ENCODE peak calls at places on chromosomes 7 and 10, in ten cellular contexts. One of them, this sample, is unnamed. For H3K4me1, the result is how much of the 10 kb centered on the place peaks cover.

GRCh38 chr7:20153999-20154398 is 63.2 kb downstream of the MACC1 start:
- DNase-seq in colonic mucosa: no peak
- DNase-seq in astrocyte: no peak
- DNase-seq in IMR-90: peak
- DNase-seq in heart left ventricle: no peak
- DNase-seq in GM23248: peak
- DNase-seq in HCT116: no peak
- DNase-seq in PC-3: peak
- DNase-seq in right lobe of liver: no peak
- DNase-seq in mammary epithelial cell: no peak
- DNase-seq in this sample: no peak

GRCh38 chr10:25061711-25062455 is 45.5 kb downstream of the THNSL1 start:
- DNase-seq in colonic mucosa: no peak
- DNase-seq in astrocyte: peak
- DNase-seq in IMR-90: peak
- DNase-seq in heart left ventricle: no peak
- DNase-seq in GM23248: peak
- DNase-seq in HCT116: no peak
- DNase-seq in PC-3: peak
- DNase-seq in right lobe of liver: no peak
- DNase-seq in mammary epithelial cell: peak
- DNase-seq in this sample: no peak

GRCh38 chr10:34109952-34110702 is 705.0 kb downstream of the PARD3 start:
- DNase-seq in colonic mucosa: no peak
- DNase-seq in astrocyte: peak
- DNase-seq in IMR-90: peak
- DNase-seq in heart left ventricle: no peak
- DNase-seq in GM23248: peak
- DNase-seq in HCT116: peak
- DNase-seq in PC-3: peak
- DNase-seq in right lobe of liver: no peak
- DNase-seq in mammary epithelial cell: peak
- DNase-seq in this sample: no peak

GRCh38 chr7:32178731-32179366 is 108.6 kb upstream of the PDE1C start:
- DNase-seq in colonic mucosa: no peak
- DNase-seq in astrocyte: no peak
- DNase-seq in IMR-90: no peak
- DNase-seq in heart left ventricle: no peak
- DNase-seq in GM23248: no peak
- DNase-seq in HCT116: no peak
- DNase-seq in PC-3: no peak
- DNase-seq in right lobe of liver: no peak
- DNase-seq in mammary epithelial cell: no peak
- DNase-seq in this sample: no peak

GRCh38 chr10:32379314-32379949 is 32.5 kb upstream of the EPC1 start:
- DNase-seq in colonic mucosa: no peak
- DNase-seq in astrocyte: peak
- DNase-seq in IMR-90: peak
- DNase-seq in heart left ventricle: no peak
- DNase-seq in GM23248: peak
- DNase-seq in HCT116: peak
- DNase-seq in PC-3: peak
- DNase-seq in right lobe of liver: no peak
- DNase-seq in mammary epithelial cell: peak
- DNase-seq in this sample: no peak

GRCh38 chr7:55109384-55110167 is 90.8 kb downstream of the EGFR start:
- DNase-seq in colonic mucosa: no peak
- DNase-seq in astrocyte: peak
- DNase-seq in IMR-90: peak
- DNase-seq in heart left ventricle: no peak
- DNase-seq in GM23248: peak
- DNase-seq in HCT116: peak
- DNase-seq in PC-3: peak
- DNase-seq in right lobe of liver: no peak
- DNase-seq in mammary epithelial cell: peak
- DNase-seq in this sample: no peak

GRCh38 chr7:24052572-24053223 is 231.3 kb upstream of the NPY start:
- DNase-seq in colonic mucosa: no peak
- DNase-seq in astrocyte: peak
- DNase-seq in IMR-90: peak
- DNase-seq in heart left ventricle: no peak
- DNase-seq in GM23248: peak
- DNase-seq in HCT116: peak
- DNase-seq in PC-3: peak
- DNase-seq in right lobe of liver: no peak
- DNase-seq in mammary epithelial cell: peak
- DNase-seq in this sample: no peak

GRCh38 chr10:114635101-114635500 is 23.0 kb downstream of the ABLIM1 start:
- DNase-seq in colonic mucosa: no peak
- DNase-seq in astrocyte: peak
- DNase-seq in IMR-90: no peak
- DNase-seq in heart left ventricle: no peak
- DNase-seq in GM23248: no peak
- DNase-seq in HCT116: no peak
- DNase-seq in PC-3: peak
- DNase-seq in right lobe of liver: no peak
- DNase-seq in mammary epithelial cell: no peak
- DNase-seq in this sample: no peak

DNA sequence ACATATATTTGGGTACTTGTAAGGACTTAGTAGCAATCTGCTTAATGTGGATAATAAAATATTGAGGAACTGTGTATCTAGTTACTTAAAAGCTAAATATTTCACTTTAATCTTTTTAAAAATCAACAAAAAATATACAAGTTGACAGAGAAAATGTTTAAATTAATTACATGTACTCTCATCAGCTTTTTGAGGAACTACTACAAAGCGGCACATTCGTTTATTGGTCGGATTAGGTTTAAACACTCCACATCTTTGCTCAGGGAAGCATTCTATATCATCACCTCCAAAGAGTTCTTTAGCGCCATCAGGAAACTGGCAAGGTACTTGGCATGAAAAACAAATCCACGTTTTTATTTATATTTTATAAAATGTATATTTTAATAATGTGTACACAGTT is 1.6 kb downstream of the ATOH7 start:
- DNase-seq in colonic mucosa: no peak
- DNase-seq in astrocyte: no peak
- DNase-seq in IMR-90: no peak
- DNase-seq in heart left ventricle: no peak
- DNase-seq in GM23248: no peak
- DNase-seq in HCT116: no peak
- DNase-seq in PC-3: no peak
- DNase-seq in right lobe of liver: no peak
- DNase-seq in mammary epithelial cell: no peak
- DNase-seq in this sample: no peak
- H3K4me1 ChIP-seq in colonic mucosa: under half
- H3K4me1 ChIP-seq in astrocyte: under half
- H3K4me1 ChIP-seq in IMR-90: under half
- H3K4me1 ChIP-seq in heart left ventricle: under half
- H3K4me1 ChIP-seq in GM23248: under half
- H3K4me1 ChIP-seq in HCT116: under half
- H3K4me1 ChIP-seq in PC-3: under half
- H3K4me1 ChIP-seq in right lobe of liver: under half
- H3K4me1 ChIP-seq in mammary epithelial cell: under half
- H3K4me1 ChIP-seq in this sample: under half

DNA sequence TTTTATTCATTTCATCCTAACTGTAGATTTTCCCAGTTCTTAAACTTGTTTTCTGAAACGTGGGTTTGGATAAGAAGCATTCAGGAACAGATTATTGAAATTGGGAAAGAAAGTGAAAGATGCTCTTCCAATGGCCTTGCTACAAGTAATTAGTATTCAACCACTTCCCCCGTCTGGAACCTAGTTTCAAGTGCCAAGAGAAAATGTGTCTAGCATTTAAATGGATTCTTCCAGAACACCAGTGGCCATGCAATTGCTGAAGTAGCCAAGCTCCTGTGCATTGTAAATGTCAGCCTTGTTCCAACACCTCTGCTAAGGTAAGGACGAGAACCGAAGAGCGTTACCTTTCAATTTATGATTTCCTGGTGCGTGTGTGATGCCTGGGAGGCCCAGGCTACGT is 68.2 kb downstream of the PFKFB3 start:
- DNase-seq in colonic mucosa: no peak
- DNase-seq in astrocyte: no peak
- DNase-seq in IMR-90: no peak
- DNase-seq in heart left ventricle: no peak
- DNase-seq in GM23248: no peak
- DNase-seq in HCT116: no peak
- DNase-seq in PC-3: no peak
- DNase-seq in right lobe of liver: no peak
- DNase-seq in mammary epithelial cell: no peak
- DNase-seq in this sample: no peak
- H3K27ac ChIP-seq in colonic mucosa: no peak
- H3K27ac ChIP-seq in astrocyte: no peak
- H3K27ac ChIP-seq in IMR-90: no peak
- H3K27ac ChIP-seq in heart left ventricle: peak
- H3K27ac ChIP-seq in GM23248: no peak
- H3K27ac ChIP-seq in HCT116: no peak
- H3K27ac ChIP-seq in PC-3: no peak
- H3K27ac ChIP-seq in right lobe of liver: peak
- H3K27ac ChIP-seq in mammary epithelial cell: no peak
- H3K27ac ChIP-seq in this sample: peak

GRCh38 chr10:124721295-124722052 is 22.7 kb downstream of the FAM53B start:
- DNase-seq in colonic mucosa: peak
- DNase-seq in astrocyte: no peak
- DNase-seq in IMR-90: no peak
- DNase-seq in heart left ventricle: peak
- DNase-seq in GM23248: no peak
- DNase-seq in HCT116: no peak
- DNase-seq in PC-3: no peak
- DNase-seq in right lobe of liver: no peak
- DNase-seq in mammary epithelial cell: no peak
- DNase-seq in this sample: peak

GRCh38 chr10:124717358-124717757 is 26.8 kb downstream of the FAM53B start:
- DNase-seq in colonic mucosa: no peak
- DNase-seq in astrocyte: no peak
- DNase-seq in IMR-90: no peak
- DNase-seq in heart left ventricle: no peak
- DNase-seq in GM23248: no peak
- DNase-seq in HCT116: no peak
- DNase-seq in PC-3: no peak
- DNase-seq in right lobe of liver: no peak
- DNase-seq in mammary epithelial cell: no peak
- DNase-seq in this sample: peak

GRCh38 chr10:124719213-124719851 is 24.8 kb downstream of the FAM53B start:
- DNase-seq in colonic mucosa: peak
- DNase-seq in astrocyte: peak
- DNase-seq in IMR-90: peak
- DNase-seq in heart left ventricle: peak
- DNase-seq in GM23248: peak
- DNase-seq in HCT116: no peak
- DNase-seq in PC-3: peak
- DNase-seq in right lobe of liver: no peak
- DNase-seq in mammary epithelial cell: peak
- DNase-seq in this sample: peak

GRCh38 chr10:124715479-124715878 is 28.7 kb downstream of the FAM53B start:
- DNase-seq in colonic mucosa: no peak
- DNase-seq in astrocyte: no peak
- DNase-seq in IMR-90: no peak
- DNase-seq in heart left ventricle: no peak
- DNase-seq in GM23248: no peak
- DNase-seq in HCT116: no peak
- DNase-seq in PC-3: no peak
- DNase-seq in right lobe of liver: no peak
- DNase-seq in mammary epithelial cell: no peak
- DNase-seq in this sample: peak

DNA sequence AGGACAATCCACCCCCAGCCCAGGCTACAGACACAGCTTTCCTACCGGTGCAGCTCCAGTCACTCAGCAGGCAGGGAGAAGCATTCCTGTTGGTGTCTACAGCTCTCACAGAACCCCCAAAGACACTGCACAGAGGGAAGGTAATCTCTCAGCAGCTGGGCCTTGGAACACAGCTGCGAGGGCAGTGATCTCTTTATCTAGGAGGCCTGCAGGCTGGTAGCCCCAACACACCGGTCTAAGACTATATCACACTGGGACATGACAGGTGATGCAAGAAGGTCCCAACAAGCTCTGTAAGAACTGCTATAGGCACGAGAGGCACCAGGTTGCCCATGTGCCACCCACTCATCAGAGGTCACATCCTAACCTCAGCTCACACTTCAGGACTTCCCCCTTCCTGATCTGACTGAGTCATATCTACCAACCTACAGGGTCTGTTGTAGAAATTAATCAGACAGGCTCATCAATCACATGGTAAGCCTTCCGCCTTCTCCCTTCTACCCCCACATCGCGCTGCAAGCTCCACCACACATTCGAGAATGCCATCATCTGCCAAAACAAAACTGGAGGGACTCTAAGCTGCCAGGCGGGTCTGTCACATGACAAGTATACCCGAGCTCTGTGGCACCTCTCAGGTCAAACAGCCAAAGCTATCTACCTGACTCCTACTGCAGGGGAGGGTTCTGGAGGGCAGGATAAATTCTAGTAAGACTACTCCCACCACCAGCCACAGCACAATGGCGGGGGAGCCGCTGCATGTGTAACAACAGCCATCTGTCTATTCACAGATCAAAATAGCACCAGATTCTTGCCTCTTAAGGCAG is 26.1 kb downstream of the FAM53B start:
- DNase-seq in colonic mucosa: no peak
- DNase-seq in astrocyte: no peak
- DNase-seq in IMR-90: no peak
- DNase-seq in heart left ventricle: no peak
- DNase-seq in GM23248: no peak
- DNase-seq in HCT116: no peak
- DNase-seq in PC-3: no peak
- DNase-seq in right lobe of liver: no peak
- DNase-seq in mammary epithelial cell: peak
- DNase-seq in this sample: peak
- H3K4me1 ChIP-seq in colonic mucosa: under half
- H3K4me1 ChIP-seq in astrocyte: under half
- H3K4me1 ChIP-seq in IMR-90: under half
- H3K4me1 ChIP-seq in heart left ventricle: half or more
- H3K4me1 ChIP-seq in GM23248: under half
- H3K4me1 ChIP-seq in HCT116: under half
- H3K4me1 ChIP-seq in PC-3: under half
- H3K4me1 ChIP-seq in right lobe of liver: under half
- H3K4me1 ChIP-seq in mammary epithelial cell: under half
- H3K4me1 ChIP-seq in this sample: half or more

GRCh38 chr7:42090806-42091205 is 146.2 kb downstream of the GLI3 start:
- DNase-seq in colonic mucosa: no peak
- DNase-seq in astrocyte: no peak
- DNase-seq in IMR-90: no peak
- DNase-seq in heart left ventricle: no peak
- DNase-seq in GM23248: no peak
- DNase-seq in HCT116: no peak
- DNase-seq in PC-3: no peak
- DNase-seq in right lobe of liver: no peak
- DNase-seq in mammary epithelial cell: no peak
- DNase-seq in this sample: no peak

GRCh38 chr7:42093361-42093905 is 143.6 kb downstream of the GLI3 start:
- DNase-seq in colonic mucosa: no peak
- DNase-seq in astrocyte: no peak
- DNase-seq in IMR-90: no peak
- DNase-seq in heart left ventricle: no peak
- DNase-seq in GM23248: no peak
- DNase-seq in HCT116: no peak
- DNase-seq in PC-3: peak
- DNase-seq in right lobe of liver: no peak
- DNase-seq in mammary epithelial cell: no peak
- DNase-seq in this sample: no peak

GRCh38 chr7:42090056-42090455 is 147.0 kb downstream of the GLI3 start:
- DNase-seq in colonic mucosa: no peak
- DNase-seq in astrocyte: no peak
- DNase-seq in IMR-90: peak
- DNase-seq in heart left ventricle: no peak
- DNase-seq in GM23248: no peak
- DNase-seq in HCT116: no peak
- DNase-seq in PC-3: peak
- DNase-seq in right lobe of liver: no peak
- DNase-seq in mammary epithelial cell: no peak
- DNase-seq in this sample: no peak

GRCh38 chr7:42087616-42088015 is 149.4 kb downstream of the GLI3 start:
- DNase-seq in colonic mucosa: no peak
- DNase-seq in astrocyte: no peak
- DNase-seq in IMR-90: no peak
- DNase-seq in heart left ventricle: no peak
- DNase-seq in GM23248: no peak
- DNase-seq in HCT116: no peak
- DNase-seq in PC-3: no peak
- DNase-seq in right lobe of liver: no peak
- DNase-seq in mammary epithelial cell: no peak
- DNase-seq in this sample: no peak

DNA sequence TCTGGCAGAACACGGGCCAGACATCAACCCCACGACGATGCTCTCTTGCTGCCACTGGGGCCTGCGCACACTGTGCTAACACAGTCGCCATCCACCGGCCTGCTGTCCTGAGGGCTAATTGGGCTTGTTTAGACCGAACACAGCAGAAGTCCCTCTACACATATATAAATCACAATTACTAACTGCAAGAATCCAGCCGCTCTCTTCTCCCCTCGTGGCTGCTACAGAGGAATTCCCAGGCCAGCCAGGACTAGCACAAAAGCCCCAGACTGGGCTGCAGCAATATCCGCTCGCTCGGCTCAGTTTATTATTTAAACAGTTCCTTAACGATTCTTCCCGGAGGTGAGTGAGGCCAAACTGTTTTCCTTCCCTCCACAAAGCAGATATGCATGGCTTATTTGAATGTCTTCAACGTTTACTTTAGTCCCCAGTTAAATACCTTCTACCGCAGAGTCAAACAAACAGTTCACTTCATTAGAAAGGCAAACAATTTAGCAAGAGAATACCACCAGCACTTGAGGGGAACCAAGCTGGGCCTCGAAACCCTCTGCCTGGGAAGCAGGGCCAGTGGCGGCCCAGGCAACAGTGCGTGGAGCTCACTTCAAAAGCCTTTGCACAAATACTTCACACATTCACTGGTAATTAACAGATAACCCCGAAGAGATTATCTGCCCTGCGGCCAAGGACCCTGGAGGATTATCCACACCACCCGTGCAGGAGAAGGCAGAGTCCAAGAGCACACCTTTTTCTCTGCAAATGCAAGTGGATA is 145.4 kb downstream of the GLI3 start:
- DNase-seq in colonic mucosa: no peak
- DNase-seq in astrocyte: no peak
- DNase-seq in IMR-90: peak
- DNase-seq in heart left ventricle: no peak
- DNase-seq in GM23248: no peak
- DNase-seq in HCT116: no peak
- DNase-seq in PC-3: peak
- DNase-seq in right lobe of liver: no peak
- DNase-seq in mammary epithelial cell: peak
- DNase-seq in this sample: peak
- H3K27ac ChIP-seq in colonic mucosa: no peak
- H3K27ac ChIP-seq in astrocyte: no peak
- H3K27ac ChIP-seq in IMR-90: peak
- H3K27ac ChIP-seq in heart left ventricle: no peak
- H3K27ac ChIP-seq in GM23248: no peak
- H3K27ac ChIP-seq in HCT116: no peak
- H3K27ac ChIP-seq in PC-3: peak
- H3K27ac ChIP-seq in right lobe of liver: no peak
- H3K27ac ChIP-seq in mammary epithelial cell: peak
- H3K27ac ChIP-seq in this sample: peak

This sample was measured in upper lobe of right lung.